ENCODE peak calls at places on chromosomes 2 and 18, in four cellular contexts. N is GM12878, A is K562, D is HL-60. T is an unnamed sample.

GRCh38 chr2:231450548-231450989 is 13.7 kb downstream of the NCL start:
- DNase-seq in D (no peak), N (no peak), A (no peak), T (no peak)

GRCh38 chr2:62221141-62221540 is 25.2 kb downstream of the B3GNT2 start:
- DNase-seq in A (no peak), N (no peak), D (no peak), T (no peak)

GRCh38 chr18:59881728-59882685 is 17.8 kb upstream of the PMAIP1 start:
- DNase-seq in N (no peak), A (peak; percentile 29), D (no peak), T (no peak)

GRCh38 chr2:178076130-178076529 is 3.6 kb upstream of the PDE11A start:
- DNase-seq in D (no peak), N (no peak), A (no peak), T (no peak)

GRCh38 chr2:182186132-182186735 is 200.6 kb downstream of the PPP1R1C start:
- DNase-seq in D (no peak), A (peak; percentile 14), N (no peak), T (peak; percentile 0)

GRCh38 chr18:9629709-9630108 is 15.3 kb upstream of the PPP4R1 start:
- DNase-seq in N (no peak), A (no peak), D (no peak), T (no peak)

GRCh38 chr2:8684421-8684884 is 2.6 kb downstream of the ID2 start:
- DNase-seq in A (peak; percentile 67), D (no peak), N (peak; percentile 40), T (no peak)

GRCh38 chr18:22601481-22601880 is 183.8 kb upstream of the CTAGE1 start:
- DNase-seq in A (no peak), N (no peak), D (no peak), T (no peak)

GRCh38 chr2:157032019-157032418 is 225.5 kb upstream of the GALNT5 start:
- DNase-seq in A (no peak), D (no peak), N (no peak), T (no peak)

GRCh38 chr18:43277164-43277600 is at the start of gene SYT4:
- DNase-seq in A (no peak), N (no peak), D (no peak), T (no peak)

GRCh38 chr2:170202437-170202836 is 24.5 kb downstream of the MYO3B start:
- DNase-seq in D (no peak), A (no peak), N (no peak), T (no peak)

GRCh38 chr2:148926291-148926961 is 51.4 kb downstream of the KIF5C start:
- DNase-seq in D (no peak), A (peak; percentile 70), N (peak; percentile 9), T (peak; percentile 39)

GRCh38 chr2:3185256-3185655 is 192.4 kb downstream of the EIPR1 start:
- DNase-seq in D (no peak), N (no peak), A (no peak), T (no peak)

GRCh38 chr2:26172866-26173595 is at the start of gene GAREM2:
- DNase-seq in D (no peak), A (peak; percentile 73), N (no peak), T (no peak)

GRCh38 chr18:12479982-12480381 is 72.3 kb downstream of the PRELID3A start:
- DNase-seq in N (no peak), D (no peak), A (no peak), T (no peak)

GRCh38 chr2:167104691-167105090 is 216.4 kb downstream of the XIRP2 start:
- DNase-seq in D (no peak), N (no peak), A (no peak), T (no peak)

DNA sequence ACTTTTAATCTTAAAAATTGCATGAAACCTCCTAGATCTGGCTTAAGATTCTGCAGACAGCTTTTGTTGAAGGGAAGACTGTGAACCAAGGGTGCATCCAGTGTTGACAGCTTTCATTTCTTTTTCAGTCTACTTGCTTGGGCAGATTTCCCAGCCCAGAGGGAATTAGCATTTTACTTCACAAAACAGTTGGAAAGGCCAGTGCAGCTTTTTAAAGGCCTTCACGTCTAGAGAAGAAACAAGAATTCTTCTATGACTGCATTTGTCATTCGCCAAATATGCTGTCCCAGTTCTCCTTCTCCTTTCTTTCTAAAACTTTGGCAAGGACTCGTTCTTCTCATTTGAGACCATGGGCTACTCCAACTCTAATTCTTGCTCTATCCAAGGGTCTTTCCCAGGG is 17.4 kb downstream of the NTSR2 start:
- DNase-seq in D (no peak), A (no peak), N (no peak), T (no peak)
- TF ChIP-seq SPI1 in D (no peak), A (no peak), N (no peak), T (no peak)

GRCh38 chr2:239113164-239113563 is 265.3 kb downstream of the TWIST2 start:
- DNase-seq in D (no peak), N (no peak), A (no peak), T (no peak)
- TF ChIP-seq POLR2AphosphoS5 in D (no peak), N (no peak), A (no peak), T (no peak)

GRCh38 chr2:100008960-100009359 is 133.4 kb downstream of the AFF3 start:
- DNase-seq in A (no peak), N (no peak), D (no peak), T (no peak)

GRCh38 chr2:100000915-100001707 is 141.3 kb downstream of the AFF3 start:
- DNase-seq in A (no peak), D (no peak), N (no peak), T (peak; percentile 17)

GRCh38 chr2:100006516-100006915 is 135.9 kb downstream of the AFF3 start:
- DNase-seq in N (no peak), D (no peak), A (no peak), T (no peak)

GRCh38 chr2:100004348-100004884 is 138.0 kb downstream of the AFF3 start:
- DNase-seq in N (no peak), A (no peak), D (no peak), T (no peak)

DNA sequence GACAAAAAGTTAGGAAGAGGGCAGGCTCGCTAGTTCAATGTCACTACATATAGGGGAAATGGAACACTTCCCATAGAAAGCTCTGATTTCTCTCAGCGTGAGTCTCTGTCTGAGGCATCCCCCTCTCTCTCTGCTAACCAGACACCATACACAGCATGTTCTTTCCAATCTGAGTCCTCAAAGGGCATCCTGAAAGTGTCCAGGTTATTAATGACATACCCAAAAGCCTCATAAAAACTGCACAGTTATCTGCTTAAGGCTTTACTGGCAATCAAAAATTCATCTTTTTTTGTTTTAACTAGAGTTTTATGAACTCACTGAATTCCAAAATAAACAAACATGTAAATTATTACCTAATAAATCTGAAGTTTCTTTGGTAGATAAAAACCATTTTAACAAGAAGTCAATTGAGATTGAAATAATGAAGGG is 137.4 kb downstream of the AFF3 start:
- DNase-seq in N (no peak), A (no peak), D (no peak), T (no peak)
- TF ChIP-seq SPI1 in N (no peak), A (no peak), D (no peak), T (no peak)

GRCh38 chr2:121099329-121100318 is 185.4 kb downstream of the TFCP2L1 start:
- DNase-seq in D (no peak), N (no peak), A (no peak), T (no peak)
- TF ChIP-seq POLR2AphosphoS5 in D (no peak), N (no peak), A (no peak), T (no peak)

GRCh38 chr2:101047075-101047766 is 45.1 kb downstream of the RPL31 start:
- DNase-seq in D (no peak), N (no peak), A (no peak), T (no peak)
- TF ChIP-seq SPI1 in D (no peak), N (no peak), A (no peak), T (no peak)

DNA sequence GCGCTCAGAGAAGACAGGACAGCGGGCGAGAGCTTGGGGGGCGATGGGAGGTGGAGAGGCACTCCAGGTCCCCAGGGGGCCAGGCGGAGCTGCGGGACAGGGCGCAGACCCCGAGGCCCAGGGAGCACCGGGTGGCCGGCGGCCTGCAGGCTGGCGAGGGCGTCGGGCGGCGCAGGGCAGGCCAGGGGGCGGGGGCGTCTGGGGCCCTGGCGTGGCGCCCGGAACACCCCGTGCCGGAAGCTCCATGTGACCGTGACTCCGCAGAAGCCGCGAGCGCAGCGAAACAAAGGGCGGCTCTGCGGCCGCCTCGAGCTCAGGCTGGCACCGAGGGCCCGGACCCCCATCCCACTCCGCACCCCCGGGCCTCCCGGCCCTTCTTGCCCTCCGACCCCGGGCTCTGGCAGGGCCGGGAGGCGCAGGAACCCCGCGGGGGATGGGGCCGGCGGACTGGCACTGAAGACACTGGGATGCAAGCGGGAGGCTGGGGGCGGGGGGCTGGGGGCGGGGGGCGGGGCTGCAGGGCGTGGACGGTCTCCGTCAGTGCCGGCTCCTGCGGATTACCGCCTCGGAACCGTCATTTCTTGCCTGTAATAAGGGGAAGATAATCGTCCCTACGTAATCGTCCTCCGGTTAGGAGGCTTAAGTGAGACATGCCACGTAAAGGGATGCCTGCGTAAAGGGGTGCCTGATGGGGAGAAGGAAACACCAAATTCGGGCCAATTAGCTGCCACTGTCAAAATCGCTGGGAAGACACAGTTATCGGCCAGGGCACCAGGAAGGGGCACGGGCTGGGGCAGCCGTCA is 19.2 kb downstream of the SH2D6 start:
- DNase-seq in A (peak; percentile 86), N (no peak), D (peak; percentile 68), T (peak; percentile 89)
- TF ChIP-seq POLR2AphosphoS5 in A (peak; percentile 54), N (peak; percentile 52), D (peak; percentile 64), T (peak; percentile 42)

GRCh38 chr2:240437861-240438809 is 2.7 kb downstream of the GPC1 start:
- DNase-seq in N (no peak), D (peak; percentile 23), A (peak; percentile 83), T (peak; percentile 93)
- TF ChIP-seq SPI1 in N (no peak), D (no peak), A (no peak), T (no peak)